ENCODE peak calls at places on chromosomes 5 and 9, in eight cellular contexts. G is brain microvascular endothelial cell; Z is activated CD4-positive, alpha-beta T cell treated with anti-CD3 and anti-CD28 coated beads, Interleukin-2, amount 50 U/mL, for 1 hour; K is nucleus accumbens; C is amniotic stem cell; U is stimulated activated CD8-positive, alpha-beta memory T cell treated with anti-CD3 and anti-CD28 coated beads, Interleukin-7, amount 100 ng/mL, for 1 hour; Y is anterior cingulate cortex; B is left ventricle myocardium inferior. D is an unnamed sample.
A peak's percentile ranks its signal among the peaks of the same experiment; 100 is the strongest.

GRCh38 chr9:78605029-78605930 is 308.4 kb downstream of the PSAT1 start:
- DNase-seq in G (no peak), Z (no peak), K (no peak), C (no peak), U (no peak), Y (no peak), B (no peak), D (no peak)

GRCh38 chr9:92196909-92197308 is 81.7 kb upstream of the SPTLC1 start:
- DNase-seq in G (peak; percentile 59), Z (no peak), K (no peak), C (no peak), U (no peak), Y (no peak), B (no peak), D (no peak)

GRCh38 chr9:32741706-32742105 is 41.6 kb upstream of the TMEM215 start:
- DNase-seq in G (no peak), Z (no peak), K (no peak), C (no peak), U (no peak), Y (no peak), B (no peak), D (no peak)

GRCh38 chr9:135825435-135826187 is 81.7 kb downstream of the CAMSAP1 start:
- DNase-seq in G (no peak), Z (no peak), K (no peak), C (no peak), U (no peak), Y (peak; percentile 20), B (no peak), D (no peak)

GRCh38 chr9:77440057-77440456 is 208.1 kb downstream of the GNA14 start:
- DNase-seq in G (peak; percentile 73), Z (no peak), K (no peak), C (no peak), U (no peak), Y (no peak), B (no peak), D (peak; percentile 62)

GRCh38 chr5:31844615-31845345 is 205.8 kb downstream of the PDZD2 start:
- DNase-seq in G (no peak), Z (no peak), K (no peak), C (no peak), U (no peak), Y (no peak), B (no peak), D (no peak)

GRCh38 chr5:37916525-37916924 is 76.7 kb upstream of the GDNF start:
- DNase-seq in G (no peak), Z (no peak), K (no peak), C (no peak), U (no peak), Y (no peak), B (no peak), D (no peak)

GRCh38 chr5:36001032-36001431 is 9.8 kb upstream of the UGT3A1 start:
- DNase-seq in G (no peak), Z (no peak), K (no peak), C (no peak), U (no peak), Y (no peak), B (no peak), D (no peak)

GRCh38 chr5:170634236-170634990 is 130.6 kb downstream of the KCNIP1 start:
- DNase-seq in G (no peak), Z (no peak), K (no peak), C (no peak), U (no peak), Y (no peak), B (no peak), D (no peak)

GRCh38 chr9:72396247-72397091 is 31.5 kb upstream of the ZFAND5 start:
- DNase-seq in G (no peak), Z (no peak), K (no peak), C (no peak), U (no peak), Y (no peak), B (no peak), D (no peak)

GRCh38 chr5:94969174-94969573 is 315.7 kb downstream of the MCTP1 start:
- DNase-seq in G (peak; percentile 15), Z (no peak), K (no peak), C (no peak), U (no peak), Y (no peak), B (no peak), D (no peak)

GRCh38 chr5:176665517-176665916 is 18.2 kb downstream of the TSPAN17 start:
- DNase-seq in G (no peak), Z (no peak), K (no peak), C (no peak), U (no peak), Y (no peak), B (no peak), D (no peak)

GRCh38 chr9:116546711-116547581 is 140.2 kb upstream of the TRIM32 start:
- DNase-seq in G (peak; percentile 25), Z (no peak), K (no peak), C (peak; percentile 13), U (no peak), Y (no peak), B (no peak), D (no peak)

GRCh38 chr9:96117398-96118060 is 184.4 kb downstream of the HSD17B3 start:
- DNase-seq in G (no peak), Z (no peak), K (no peak), C (no peak), U (no peak), Y (no peak), B (no peak), D (peak; percentile 56)

GRCh38 chr5:175444905-175445456 is 999 bp upstream of the DRD1 start:
- DNase-seq in G (no peak), Z (no peak), K (no peak), C (no peak), U (no peak), Y (no peak), B (no peak), D (no peak)

GRCh38 chr5:88677943-88678779 is 204.8 kb downstream of the MEF2C start:
- DNase-seq in G (no peak), Z (no peak), K (no peak), C (no peak), U (no peak), Y (no peak), B (no peak), D (peak; percentile 31)

GRCh38 chr9:93458702-93459101 is 5.3 kb upstream of the FAM120AOS start:
- DNase-seq in G (no peak), Z (no peak), K (no peak), C (no peak), U (no peak), Y (no peak), B (no peak), D (no peak)

GRCh38 chr5:50553560-50553984 is 112.5 kb upstream of the EMB start:
- DNase-seq in G (no peak), Z (no peak), K (no peak), C (no peak), U (no peak), Y (peak; percentile 1), B (no peak), D (no peak)

GRCh38 chr5:156922207-156922792 is 40.7 kb downstream of the TIMD4 start:
- DNase-seq in G (no peak), Z (no peak), K (no peak), C (no peak), U (no peak), Y (no peak), B (no peak), D (no peak)

GRCh38 chr9:133514475-133515239 is 10.1 kb downstream of the MYMK start:
- DNase-seq in G (no peak), Z (no peak), K (no peak), C (no peak), U (no peak), Y (peak; percentile 71), B (peak; percentile 81), D (peak; percentile 83)

GRCh38 chr5:118326496-118327045 is 661.8 kb downstream of the DTWD2 start:
- DNase-seq in G (peak; percentile 70), Z (no peak), K (no peak), C (peak; percentile 50), U (no peak), Y (no peak), B (no peak), D (no peak)

GRCh38 chr5:120779674-120780073 is 315.6 kb downstream of the PRR16 start:
- DNase-seq in G (no peak), Z (no peak), K (no peak), C (peak; percentile 16), U (no peak), Y (no peak), B (no peak), D (no peak)

GRCh38 chr9:23172979-23173637 is 652.9 kb downstream of the ELAVL2 start:
- DNase-seq in G (no peak), Z (no peak), K (no peak), C (no peak), U (no peak), Y (no peak), B (no peak), D (no peak)

GRCh38 chr5:111685969-111686368 is 71.0 kb downstream of the NREP start:
- DNase-seq in G (no peak), Z (no peak), K (no peak), C (no peak), U (no peak), Y (no peak), B (no peak), D (no peak)

GRCh38 chr5:112004867-112005532 is 248.0 kb upstream of the NREP start:
- DNase-seq in G (peak; percentile 83), Z (no peak), K (no peak), C (no peak), U (no peak), Y (no peak), B (no peak), D (no peak)

GRCh38 chr5:59038169-59039002 is 455.5 kb downstream of the RAB3C start:
- DNase-seq in G (no peak), Z (no peak), K (no peak), C (no peak), U (no peak), Y (no peak), B (no peak), D (no peak)

GRCh38 chr9:127035948-127036347 is 86.5 kb downstream of the ANGPTL2 start:
- DNase-seq in G (no peak), Z (no peak), K (no peak), C (no peak), U (no peak), Y (peak; percentile 10), B (peak; percentile 60), D (peak; percentile 84)

GRCh38 chr9:109640232-109641078 is 139.5 kb upstream of the PALM2AKAP2 start:
- DNase-seq in G (peak; percentile 31), Z (no peak), K (peak; percentile 54), C (no peak), U (no peak), Y (peak; percentile 66), B (peak; percentile 59), D (peak; percentile 80)

GRCh38 chr5:11912-12311 is 80.1 kb upstream of the PLEKHG4B start:
- DNase-seq in G (no peak), Z (no peak), K (no peak), C (no peak), U (no peak), Y (no peak), B (no peak), D (no peak)

GRCh38 chr9:89153618-89154017 is 25.0 kb downstream of the SHC3 start:
- DNase-seq in G (peak; percentile 89), Z (no peak), K (no peak), C (peak; percentile 47), U (no peak), Y (no peak), B (no peak), D (no peak)

GRCh38 chr9:130172858-130173461 is 756 bp downstream of the NCS1 start:
- DNase-seq in G (no peak), Z (peak; percentile 50), K (no peak), C (peak; percentile 25), U (peak; percentile 14), Y (no peak), B (no peak), D (no peak)

GRCh38 chr9:126666155-126666803 is 52.6 kb downstream of the LMX1B start:
- DNase-seq in G (no peak), Z (no peak), K (no peak), C (no peak), U (no peak), Y (no peak), B (no peak), D (no peak)

GRCh38 chr5:57175586-57175985 is 1.7 kb downstream of the GPBP1 start:
- DNase-seq in G (no peak), Z (peak; percentile 32), K (no peak), C (no peak), U (no peak), Y (no peak), B (no peak), D (peak; percentile 36)

GRCh38 chr5:157046041-157046440 is 12.9 kb downstream of the HAVCR1 start:
- DNase-seq in G (no peak), Z (no peak), K (no peak), C (no peak), U (no peak), Y (no peak), B (peak; percentile 20), D (no peak)